ENCODE peak calls at places on chromosome 2, in nine cellular contexts. C is tibial nerve, T is adrenal gland, F is transverse colon, A is H1, H is breast epithelium, Y is ovary, X is A549, N is heart left ventricle. P is an unnamed sample. For H3K4me1, the result is how much of the 10 kb centered on the place peaks cover.

GRCh38 chr2:84527137-84528129 is 11.1 kb downstream of the DNAH6 start:
- DNase-seq in C (no peak), T (no peak), F (no peak), A (no peak), H (no peak), Y (no peak), X (no peak), N (no peak), P (no peak)

GRCh38 chr2:161745866-161746614 is 121.8 kb downstream of the SLC4A10 start:
- DNase-seq in C (no peak), T (no peak), F (no peak), A (no peak), H (no peak), Y (no peak), X (no peak), N (no peak), P (no peak)

GRCh38 chr2:8441371-8441770 is 240.5 kb upstream of the ID2 start:
- DNase-seq in C (no peak), T (no peak), F (no peak), A (no peak), H (no peak), Y (no peak), X (no peak), N (no peak), P (no peak)

GRCh38 chr2:143468341-143468888 is 339.2 kb downstream of the ARHGAP15 start:
- DNase-seq in C (no peak), T (no peak), F (no peak), A (no peak), H (no peak), Y (no peak), X (no peak), N (no peak), P (no peak)

GRCh38 chr2:133422946-133423345 is 145.3 kb downstream of the NCKAP5 start:
- DNase-seq in C (no peak), T (no peak), F (no peak), A (no peak), H (no peak), Y (no peak), X (no peak), N (no peak), P (no peak)

GRCh38 chr2:163665817-163666216 is 70.0 kb downstream of the FIGN start:
- DNase-seq in C (no peak), T (no peak), F (no peak), A (no peak), H (no peak), Y (no peak), X (peak), N (no peak), P (no peak)

GRCh38 chr2:173037245-173038106 is 38.2 kb upstream of the MAP3K20 start:
- DNase-seq in C (no peak), T (peak), F (no peak), A (no peak), H (no peak), Y (no peak), X (no peak), N (peak), P (no peak)

GRCh38 chr2:111667542-111668273 is 216.3 kb downstream of the ANAPC1 start:
- DNase-seq in C (no peak), T (peak), F (no peak), A (no peak), H (no peak), Y (no peak), X (no peak), N (peak), P (peak)

GRCh38 chr2:74985983-74986382 is 27.5 kb downstream of the POLE4 start:
- DNase-seq in C (no peak), T (no peak), F (no peak), A (no peak), H (no peak), Y (no peak), X (no peak), N (peak), P (no peak)

GRCh38 chr2:96816836-96817702 is 1.0 kb downstream of the CNNM3 start:
- DNase-seq in C (no peak), T (no peak), F (no peak), A (no peak), H (no peak), Y (no peak), X (no peak), N (no peak), P (peak)

GRCh38 chr2:240204431-240205276 is 64.2 kb upstream of the OTOS start:
- DNase-seq in C (no peak), T (no peak), F (no peak), A (no peak), H (no peak), Y (no peak), X (no peak), N (peak), P (no peak)

GRCh38 chr2:71336802-71337201 is 5.2 kb downstream of the ZNF638 start:
- DNase-seq in C (no peak), T (peak), F (no peak), A (no peak), H (no peak), Y (no peak), X (no peak), N (no peak), P (no peak)

GRCh38 chr2:27493948-27494283 is 1.1 kb downstream of the FNDC4 start:
- DNase-seq in C (no peak), T (no peak), F (no peak), A (no peak), H (no peak), Y (no peak), X (no peak), N (no peak), P (no peak)

DNA sequence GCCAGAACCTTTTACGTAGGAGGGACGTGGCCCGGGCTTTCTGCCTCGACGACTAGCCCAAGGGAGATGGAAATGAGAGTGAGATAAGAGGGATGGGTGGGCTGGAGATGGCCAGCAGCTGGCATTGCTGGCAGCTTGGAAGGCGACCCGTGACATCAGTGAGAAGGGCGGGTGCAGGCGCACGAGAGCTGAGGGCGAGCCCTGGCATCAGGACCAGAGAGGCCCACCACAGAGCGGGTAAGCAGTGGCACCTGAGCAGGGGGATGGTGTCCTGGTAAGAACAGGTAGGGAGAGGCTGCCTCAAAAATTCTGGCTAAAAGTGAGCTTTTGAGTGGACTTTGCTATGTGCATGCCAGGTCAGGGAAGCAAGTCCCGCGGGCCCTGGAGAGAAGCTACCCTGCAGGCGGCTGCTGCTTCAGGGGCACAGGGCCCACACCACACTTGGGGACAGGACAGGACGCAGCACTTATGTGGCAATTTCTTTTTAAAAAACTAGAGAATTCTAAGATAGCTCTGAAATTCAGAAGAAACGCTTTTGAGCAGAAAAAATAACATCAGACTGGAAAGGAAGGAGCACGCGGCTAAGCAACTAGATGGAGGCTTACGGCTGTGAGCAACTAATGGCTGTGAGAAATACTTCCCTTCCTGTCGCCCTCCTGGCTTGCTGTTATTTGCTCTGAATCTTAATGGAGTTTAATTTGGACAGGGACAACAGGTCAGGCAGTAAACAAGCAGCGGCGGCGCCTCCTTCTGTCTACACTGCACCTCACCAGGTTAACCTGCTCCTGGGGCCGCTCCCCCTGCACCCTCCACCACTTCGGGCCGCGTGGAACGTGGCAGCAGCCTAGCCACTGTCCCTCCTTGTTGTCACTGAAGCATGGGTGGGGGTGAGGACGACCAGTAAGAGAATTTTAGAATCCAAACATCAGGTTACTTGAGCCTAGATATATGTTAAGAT is 20.5 kb downstream of the THAP4 start:
- DNase-seq in C (no peak), T (no peak), F (no peak), A (no peak), H (no peak), Y (no peak), X (no peak), N (peak), P (no peak)
- H3K4me1 ChIP-seq in C (under half), T (under half), F (under half), A (under half), H (under half), Y (under half), X (under half), N (under half), P (under half)

GRCh38 chr2:106642679-106643078 is 155.5 kb downstream of the CD8B2 start:
- DNase-seq in C (no peak), T (no peak), F (no peak), A (no peak), H (no peak), Y (no peak), X (no peak), N (no peak), P (no peak)

GRCh38 chr2:106638609-106639008 is 151.4 kb downstream of the CD8B2 start:
- DNase-seq in C (no peak), T (no peak), F (no peak), A (no peak), H (no peak), Y (no peak), X (no peak), N (no peak), P (no peak)

GRCh38 chr2:106638043-106638442 is 150.9 kb downstream of the CD8B2 start:
- DNase-seq in C (no peak), T (no peak), F (no peak), A (no peak), H (no peak), Y (no peak), X (no peak), N (no peak), P (no peak)
- TF ChIP-seq POLR2A in C (no peak), T (no peak), F (no peak), A (no peak), H (no peak), Y (no peak), X (no peak), N (no peak), P (no peak)

GRCh38 chr2:154637426-154637825 is 61.1 kb upstream of the KCNJ3 start:
- DNase-seq in C (no peak), T (no peak), F (no peak), A (no peak), H (no peak), Y (no peak), X (no peak), N (no peak), P (no peak)
- H3K4me3 ChIP-seq in C (no peak), T (no peak), F (no peak), A (no peak), H (no peak), Y (no peak), X (no peak), N (no peak), P (no peak)

DNA sequence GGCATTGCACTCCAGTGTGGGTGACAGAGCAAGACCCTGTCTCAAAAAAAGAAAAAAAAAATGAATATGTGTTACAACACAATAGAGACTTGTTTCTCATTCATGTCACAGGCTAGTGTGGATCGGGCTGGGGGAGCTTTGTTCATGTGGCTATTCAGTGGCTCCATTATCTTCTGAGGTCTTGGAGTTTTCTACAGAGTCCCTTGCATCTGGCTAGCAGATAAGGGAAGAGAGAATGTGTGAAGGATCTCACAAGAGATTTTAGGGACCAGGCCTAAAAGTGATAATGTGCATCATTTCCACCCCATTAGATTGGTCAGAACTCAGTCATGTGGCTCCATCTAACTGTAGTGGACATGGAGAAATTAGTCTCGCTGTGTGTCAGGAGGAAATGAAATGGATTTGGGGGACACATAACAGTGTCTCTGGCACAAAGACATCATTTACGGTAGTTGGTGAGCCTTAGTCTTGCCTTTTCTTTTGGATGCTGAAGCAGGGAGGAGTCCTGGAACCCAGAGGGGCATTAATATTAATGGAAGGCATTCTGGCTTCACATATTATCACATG is 32.4 kb upstream of the CASP10 start:
- DNase-seq in C (no peak), T (no peak), F (no peak), A (no peak), H (no peak), Y (no peak), X (no peak), N (no peak), P (no peak)
- H3K4me1 ChIP-seq in C (under half), T (half or more), F (half or more), A (under half), H (under half), Y (under half), X (half or more), N (under half), P (under half)

GRCh38 chr2:37231251-37232130 is at the start of the genes CEBPZ and NDUFAF7:
- DNase-seq in C (peak), T (peak), F (peak), A (peak), H (peak), Y (peak), X (peak), N (peak), P (peak)
- TF ChIP-seq POLR2A in C (peak), T (peak), F (peak), A (peak), H (peak), Y (peak), X (peak), N (peak), P (peak)

GRCh38 chr2:233355916-233356315 is 1.6 kb downstream of the DGKD start:
- DNase-seq in C (no peak), T (no peak), F (peak), A (no peak), H (no peak), Y (no peak), X (no peak), N (no peak), P (no peak)
- H3K4me3 ChIP-seq in C (no peak), T (no peak), F (no peak), A (no peak), H (no peak), Y (no peak), X (peak), N (peak), P (no peak)

GRCh38 chr2:231482806-231483391 is 18.6 kb upstream of the NCL start:
- DNase-seq in C (peak), T (peak), F (peak), A (no peak), H (peak), Y (peak), X (peak), N (peak), P (peak)

GRCh38 chr2:231487197-231487596 is 22.9 kb upstream of the NCL start:
- DNase-seq in C (no peak), T (no peak), F (no peak), A (no peak), H (no peak), Y (no peak), X (no peak), N (no peak), P (no peak)

GRCh38 chr2:231479455-231479854 is 15.2 kb upstream of the NCL start:
- DNase-seq in C (no peak), T (no peak), F (no peak), A (no peak), H (no peak), Y (no peak), X (no peak), N (no peak), P (no peak)

GRCh38 chr2:231480781-231481180 is 16.5 kb upstream of the NCL start:
- DNase-seq in C (no peak), T (no peak), F (no peak), A (no peak), H (no peak), Y (no peak), X (no peak), N (no peak), P (no peak)

GRCh38 chr2:231483398-231484329 is 19.4 kb upstream of the NCL start:
- DNase-seq in C (no peak), T (peak), F (peak), A (no peak), H (peak), Y (peak), X (no peak), N (peak), P (peak)
- H3K4me1 ChIP-seq in C (under half), T (under half), F (under half), A (under half), H (under half), Y (under half), X (under half), N (under half), P (under half)

GRCh38 chr2:130357864-130358263 is 2.0 kb downstream of the PTPN18 start:
- DNase-seq in C (no peak), T (no peak), F (no peak), A (no peak), H (no peak), Y (no peak), X (no peak), N (no peak), P (no peak)

GRCh38 chr2:130353291-130354134 is 2.3 kb upstream of the PTPN18 start:
- DNase-seq in C (no peak), T (no peak), F (no peak), A (no peak), H (no peak), Y (no peak), X (no peak), N (no peak), P (no peak)

GRCh38 chr2:130355181-130355577 is 677 bp upstream of the PTPN18 start:
- DNase-seq in C (no peak), T (no peak), F (peak), A (no peak), H (no peak), Y (no peak), X (no peak), N (no peak), P (no peak)

GRCh38 chr2:130354135-130354420 is 1.8 kb upstream of the PTPN18 start:
- DNase-seq in C (no peak), T (no peak), F (no peak), A (no peak), H (no peak), Y (no peak), X (no peak), N (no peak), P (no peak)

DNA sequence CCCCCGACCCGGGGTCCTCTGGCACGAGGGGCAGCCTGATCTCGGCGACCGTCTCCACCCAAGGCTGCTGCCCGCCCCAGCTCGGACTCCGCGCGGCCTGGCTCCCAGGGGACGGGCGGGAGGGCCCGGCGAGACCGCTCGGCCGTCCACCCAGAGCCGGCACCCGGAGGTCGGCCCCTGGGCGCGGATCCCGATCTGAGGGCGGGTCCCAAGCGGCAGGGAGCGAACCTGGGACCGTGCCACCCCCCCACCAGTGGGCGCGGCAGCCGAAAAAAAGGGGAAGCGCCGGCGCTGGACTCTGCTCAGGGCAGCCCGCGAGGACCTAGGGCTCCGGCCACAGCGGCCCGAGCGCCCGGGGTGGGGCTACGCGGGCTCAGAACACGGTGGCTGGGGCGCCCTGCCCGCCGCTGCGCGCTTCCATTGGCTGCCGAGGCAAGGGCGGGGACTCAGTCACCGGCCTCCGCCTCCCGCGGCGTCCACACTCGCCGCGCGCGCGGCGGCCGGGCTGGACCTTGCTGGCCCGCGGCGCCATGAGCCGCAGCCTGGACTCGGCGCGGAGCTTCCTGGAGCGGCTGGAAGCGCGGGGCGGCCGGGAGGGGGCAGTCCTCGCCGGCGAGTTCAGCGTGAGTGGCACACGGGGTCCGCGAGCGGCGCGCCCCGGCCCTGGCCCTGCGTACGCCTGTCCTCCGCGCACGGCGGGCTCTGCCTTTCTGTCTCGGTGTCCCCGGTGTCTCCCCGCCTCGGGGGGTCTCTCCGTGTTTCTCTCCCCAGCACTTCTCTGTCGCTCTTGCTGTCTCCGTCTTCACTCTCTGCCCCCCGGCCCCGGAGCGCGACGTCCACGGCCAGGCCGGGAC is at the start of gene PTPN18:
- DNase-seq in C (peak), T (peak), F (peak), A (no peak), H (peak), Y (peak), X (peak), N (peak), P (peak)
- TF ChIP-seq POLR2A in C (peak), T (peak), F (peak), A (peak), H (no peak), Y (peak), X (peak), N (peak), P (peak)

DNA sequence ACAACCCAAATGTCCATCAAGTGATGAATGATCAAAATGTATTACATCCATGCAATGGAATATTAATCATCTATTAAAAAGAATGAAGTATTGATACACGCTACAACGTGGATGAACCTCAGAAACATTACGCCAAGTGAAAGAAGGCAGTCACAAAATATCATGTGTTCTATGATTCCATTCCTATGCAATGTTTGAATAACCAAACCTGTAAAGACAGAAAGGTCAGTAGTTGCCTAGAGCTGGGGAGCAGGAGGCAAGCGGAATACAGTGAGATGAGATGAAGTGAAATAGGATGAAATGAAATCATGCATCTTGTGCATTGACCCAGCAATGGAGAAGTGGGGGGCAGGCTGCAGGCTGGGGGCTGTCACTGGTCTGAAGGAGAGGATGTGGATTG is 17.9 kb upstream of the COL6A3 start:
- DNase-seq in C (no peak), T (no peak), F (no peak), A (no peak), H (no peak), Y (no peak), X (no peak), N (no peak), P (no peak)
- H3K4me3 ChIP-seq in C (no peak), T (no peak), F (no peak), A (no peak), H (no peak), Y (no peak), X (no peak), N (no peak), P (no peak)

P was measured in right lobe of liver.